ENCODE peak calls at places on chromosomes 3 and 15, in eight cellular contexts. One of them, this sample, is unnamed.

GRCh38 chr3:40994611-40995010 is 204.7 kb upstream of the CTNNB1 start:
- DNase-seq in ACHN: no peak
- DNase-seq in glutamatergic neuron: no peak
- DNase-seq in NCI-H2029 treated with DMSO at 0.1 percent for 48 hours: no peak
- DNase-seq in stimulated activated CD8-positive, alpha-beta memory T cell treated with anti-CD3 and anti-CD28 coated beads, Interleukin-4, amount 100 ng/mL, for 1 hour: no peak
- DNase-seq in AG08395: no peak
- DNase-seq in mucosa of gallbladder: no peak
- DNase-seq in B cell: no peak
- DNase-seq in this sample: no peak

GRCh38 chr3:53833650-53834049 is 12.6 kb downstream of the CHDH start:
- DNase-seq in ACHN: no peak
- DNase-seq in B cell: no peak
- DNase-seq in NCI-H2029 treated with DMSO at 0.1 percent for 48 hours: no peak
- DNase-seq in AG08395: no peak
- DNase-seq in glutamatergic neuron: no peak
- DNase-seq in stimulated activated CD8-positive, alpha-beta memory T cell treated with anti-CD3 and anti-CD28 coated beads, Interleukin-4, amount 100 ng/mL, for 1 hour: no peak
- DNase-seq in mucosa of gallbladder: no peak
- DNase-seq in this sample: no peak

GRCh38 chr15:56817266-56817665 is 84.0 kb upstream of the ZNF280D start:
- DNase-seq in stimulated activated CD8-positive, alpha-beta memory T cell treated with anti-CD3 and anti-CD28 coated beads, Interleukin-4, amount 100 ng/mL, for 1 hour: no peak
- DNase-seq in NCI-H2029 treated with DMSO at 0.1 percent for 48 hours: no peak
- DNase-seq in AG08395: peak
- DNase-seq in B cell: no peak
- DNase-seq in ACHN: peak
- DNase-seq in glutamatergic neuron: no peak
- DNase-seq in mucosa of gallbladder: no peak
- DNase-seq in this sample: no peak

GRCh38 chr3:107443461-107443860 is 66.2 kb downstream of the CCDC54 start:
- DNase-seq in AG08395: no peak
- DNase-seq in mucosa of gallbladder: no peak
- DNase-seq in ACHN: no peak
- DNase-seq in stimulated activated CD8-positive, alpha-beta memory T cell treated with anti-CD3 and anti-CD28 coated beads, Interleukin-4, amount 100 ng/mL, for 1 hour: no peak
- DNase-seq in NCI-H2029 treated with DMSO at 0.1 percent for 48 hours: no peak
- DNase-seq in B cell: no peak
- DNase-seq in glutamatergic neuron: no peak
- DNase-seq in this sample: no peak

GRCh38 chr3:131072845-131073244 is 46.2 kb downstream of the NEK11 start:
- DNase-seq in NCI-H2029 treated with DMSO at 0.1 percent for 48 hours: no peak
- DNase-seq in mucosa of gallbladder: peak
- DNase-seq in B cell: no peak
- DNase-seq in AG08395: peak
- DNase-seq in stimulated activated CD8-positive, alpha-beta memory T cell treated with anti-CD3 and anti-CD28 coated beads, Interleukin-4, amount 100 ng/mL, for 1 hour: no peak
- DNase-seq in ACHN: no peak
- DNase-seq in glutamatergic neuron: no peak
- DNase-seq in this sample: no peak

GRCh38 chr3:127615631-127616305 is 13.2 kb upstream of the PODXL2 start:
- DNase-seq in stimulated activated CD8-positive, alpha-beta memory T cell treated with anti-CD3 and anti-CD28 coated beads, Interleukin-4, amount 100 ng/mL, for 1 hour: no peak
- DNase-seq in mucosa of gallbladder: no peak
- DNase-seq in ACHN: no peak
- DNase-seq in NCI-H2029 treated with DMSO at 0.1 percent for 48 hours: no peak
- DNase-seq in B cell: no peak
- DNase-seq in AG08395: peak
- DNase-seq in glutamatergic neuron: no peak
- DNase-seq in this sample: no peak

GRCh38 chr15:79185199-79185598 is 94.6 kb upstream of the RASGRF1 start:
- DNase-seq in ACHN: peak
- DNase-seq in NCI-H2029 treated with DMSO at 0.1 percent for 48 hours: no peak
- DNase-seq in mucosa of gallbladder: no peak
- DNase-seq in AG08395: no peak
- DNase-seq in glutamatergic neuron: peak
- DNase-seq in B cell: peak
- DNase-seq in stimulated activated CD8-positive, alpha-beta memory T cell treated with anti-CD3 and anti-CD28 coated beads, Interleukin-4, amount 100 ng/mL, for 1 hour: no peak
- DNase-seq in this sample: peak

GRCh38 chr3:10594915-10595314 is 89.5 kb upstream of the ATP2B2 start:
- DNase-seq in AG08395: peak
- DNase-seq in stimulated activated CD8-positive, alpha-beta memory T cell treated with anti-CD3 and anti-CD28 coated beads, Interleukin-4, amount 100 ng/mL, for 1 hour: peak
- DNase-seq in B cell: peak
- DNase-seq in ACHN: peak
- DNase-seq in NCI-H2029 treated with DMSO at 0.1 percent for 48 hours: no peak
- DNase-seq in glutamatergic neuron: no peak
- DNase-seq in mucosa of gallbladder: peak
- DNase-seq in this sample: peak

GRCh38 chr15:90762109-90762508 is 45.0 kb downstream of the BLM start:
- DNase-seq in B cell: no peak
- DNase-seq in ACHN: no peak
- DNase-seq in glutamatergic neuron: no peak
- DNase-seq in stimulated activated CD8-positive, alpha-beta memory T cell treated with anti-CD3 and anti-CD28 coated beads, Interleukin-4, amount 100 ng/mL, for 1 hour: no peak
- DNase-seq in mucosa of gallbladder: peak
- DNase-seq in NCI-H2029 treated with DMSO at 0.1 percent for 48 hours: no peak
- DNase-seq in AG08395: peak
- DNase-seq in this sample: no peak

GRCh38 chr3:188860147-188860546 is 311.6 kb upstream of the TPRG1 start:
- DNase-seq in AG08395: no peak
- DNase-seq in mucosa of gallbladder: no peak
- DNase-seq in B cell: no peak
- DNase-seq in stimulated activated CD8-positive, alpha-beta memory T cell treated with anti-CD3 and anti-CD28 coated beads, Interleukin-4, amount 100 ng/mL, for 1 hour: no peak
- DNase-seq in ACHN: no peak
- DNase-seq in NCI-H2029 treated with DMSO at 0.1 percent for 48 hours: no peak
- DNase-seq in glutamatergic neuron: no peak
- DNase-seq in this sample: no peak

GRCh38 chr15:83698294-83698693 is 44.4 kb downstream of the ADAMTSL3 start:
- DNase-seq in AG08395: peak
- DNase-seq in glutamatergic neuron: no peak
- DNase-seq in B cell: no peak
- DNase-seq in mucosa of gallbladder: peak
- DNase-seq in NCI-H2029 treated with DMSO at 0.1 percent for 48 hours: no peak
- DNase-seq in ACHN: peak
- DNase-seq in stimulated activated CD8-positive, alpha-beta memory T cell treated with anti-CD3 and anti-CD28 coated beads, Interleukin-4, amount 100 ng/mL, for 1 hour: no peak
- DNase-seq in this sample: no peak

GRCh38 chr3:170584585-170585007 is 1.3 kb downstream of the SLC7A14 start:
- DNase-seq in B cell: peak
- DNase-seq in ACHN: peak
- DNase-seq in NCI-H2029 treated with DMSO at 0.1 percent for 48 hours: no peak
- DNase-seq in glutamatergic neuron: peak
- DNase-seq in mucosa of gallbladder: peak
- DNase-seq in stimulated activated CD8-positive, alpha-beta memory T cell treated with anti-CD3 and anti-CD28 coated beads, Interleukin-4, amount 100 ng/mL, for 1 hour: no peak
- DNase-seq in AG08395: peak
- DNase-seq in this sample: peak

This sample was measured in KBM-7.